ENCODE peak calls at places on chromosomes 6 and 20, in four cellular contexts. L is GM12878, O is K562, J is HepG2. T is an unnamed sample.

GRCh38 chr6:42988486-42989020 is 4.2 kb downstream of the PPP2R5D start:
- DNase-seq in L (no peak), O (no peak), J (no peak), T (no peak)

GRCh38 chr20:3935295-3935955 is 46.2 kb downstream of the PANK2 start:
- DNase-seq in L (no peak), O (no peak), J (no peak), T (no peak)

GRCh38 chr6:39026175-39026574 is 22.4 kb upstream of the GLP1R start:
- DNase-seq in L (no peak), O (no peak), J (no peak), T (no peak)

GRCh38 chr6:30450908-30451818 is 38.1 kb upstream of the HLA-E start:
- DNase-seq in L (peak; percentile 36), O (no peak), J (peak; percentile 39), T (no peak)

GRCh38 chr6:27280540-27281000 is 31.5 kb downstream of the POM121L2 start:
- DNase-seq in L (no peak), O (peak; percentile 60), J (peak; percentile 10), T (no peak)

GRCh38 chr20:635028-635427 is 18.0 kb downstream of the SRXN1 start:
- DNase-seq in L (no peak), O (no peak), J (no peak), T (no peak)

GRCh38 chr20:32870985-32871384 is 12.3 kb downstream of the EFCAB8 start:
- DNase-seq in L (no peak), O (no peak), J (no peak), T (no peak)

GRCh38 chr6:20978176-20978614 is 443.9 kb downstream of the CDKAL1 start:
- DNase-seq in L (peak; percentile 25), O (no peak), J (no peak), T (no peak)

GRCh38 chr20:19976595-19977372 is 40.4 kb upstream of the NAA20 start:
- DNase-seq in L (no peak), O (no peak), J (peak; percentile 90), T (peak; percentile 60)

GRCh38 chr20:2986466-2986865 is 57.0 kb upstream of the GNRH2 start:
- DNase-seq in L (no peak), O (no peak), J (no peak), T (no peak)

GRCh38 chr6:51618563-51618962 is 468.9 kb downstream of the PKHD1 start:
- DNase-seq in L (no peak), O (no peak), J (peak; percentile 30), T (no peak)

GRCh38 chr6:129598244-129599187 is 111.5 kb downstream of the ARHGAP18 start:
- DNase-seq in L (peak; percentile 76), O (peak; percentile 67), J (peak; percentile 67), T (peak; percentile 68)

GRCh38 chr6:3213334-3213695 is 14.1 kb downstream of the TUBB2B start:
- DNase-seq in L (no peak), O (no peak), J (no peak), T (no peak)

GRCh38 chr6:3367630-3368029 is 89.2 kb downstream of the SLC22A23 start:
- DNase-seq in L (no peak), O (no peak), J (no peak), T (no peak)

GRCh38 chr20:47326718-47327137 is 29.8 kb downstream of the ZMYND8 start:
- DNase-seq in L (no peak), O (no peak), J (no peak), T (no peak)

GRCh38 chr20:35463455-35464300 is 8.3 kb downstream of the CEP250 start:
- DNase-seq in L (no peak), O (peak; percentile 64), J (peak; percentile 84), T (peak; percentile 61)

GRCh38 chr6:107794771-107795170 is 29.3 kb downstream of the SCML4 start:
- DNase-seq in L (no peak), O (no peak), J (no peak), T (no peak)

GRCh38 chr6:136077834-136078576 is 172.1 kb downstream of the MTFR2 start:
- DNase-seq in L (no peak), O (no peak), J (no peak), T (no peak)

GRCh38 chr20:21513181-21513663 is 642 bp downstream of the NKX2-2 start:
- DNase-seq in L (no peak), O (no peak), J (no peak), T (peak; percentile 77)

GRCh38 chr6:169029861-169030260 is 223.8 kb downstream of the THBS2 start:
- DNase-seq in L (no peak), O (no peak), J (no peak), T (no peak)

GRCh38 chr6:144064402-144064830 is 31.0 kb downstream of the SF3B5 start:
- DNase-seq in L (no peak), O (peak; percentile 52), J (no peak), T (no peak)

GRCh38 chr20:11849976-11850670 is 67.6 kb upstream of the BTBD3 start:
- DNase-seq in L (no peak), O (no peak), J (no peak), T (no peak)
- TF ChIP-seq JUND in L (no peak), O (no peak), J (no peak), T (no peak)

GRCh38 chr20:6959900-6960312 is 192.4 kb downstream of the BMP2 start:
- DNase-seq in L (no peak), O (no peak), J (no peak), T (no peak)
- TF ChIP-seq JUND in L (no peak), O (no peak), J (no peak), T (no peak)

GRCh38 chr6:146423450-146423849 is 120.2 kb upstream of the RAB32 start:
- DNase-seq in L (no peak), O (no peak), J (no peak), T (no peak)
- TF ChIP-seq JUND in L (no peak), O (no peak), J (no peak), T (no peak)

GRCh38 chr6:89413006-89413400 is 930 bp upstream of the RRAGD start:
- DNase-seq in L (no peak), O (no peak), J (no peak), T (peak; percentile 23)
- TF ChIP-seq JUND in L (no peak), O (no peak), J (no peak), T (no peak)

GRCh38 chr20:48845000-48845399 is 17.2 kb upstream of the PREX1 start:
- DNase-seq in L (no peak), O (no peak), J (no peak), T (no peak)
- TF ChIP-seq JUND in L (no peak), O (no peak), J (no peak), T (no peak)

DNA sequence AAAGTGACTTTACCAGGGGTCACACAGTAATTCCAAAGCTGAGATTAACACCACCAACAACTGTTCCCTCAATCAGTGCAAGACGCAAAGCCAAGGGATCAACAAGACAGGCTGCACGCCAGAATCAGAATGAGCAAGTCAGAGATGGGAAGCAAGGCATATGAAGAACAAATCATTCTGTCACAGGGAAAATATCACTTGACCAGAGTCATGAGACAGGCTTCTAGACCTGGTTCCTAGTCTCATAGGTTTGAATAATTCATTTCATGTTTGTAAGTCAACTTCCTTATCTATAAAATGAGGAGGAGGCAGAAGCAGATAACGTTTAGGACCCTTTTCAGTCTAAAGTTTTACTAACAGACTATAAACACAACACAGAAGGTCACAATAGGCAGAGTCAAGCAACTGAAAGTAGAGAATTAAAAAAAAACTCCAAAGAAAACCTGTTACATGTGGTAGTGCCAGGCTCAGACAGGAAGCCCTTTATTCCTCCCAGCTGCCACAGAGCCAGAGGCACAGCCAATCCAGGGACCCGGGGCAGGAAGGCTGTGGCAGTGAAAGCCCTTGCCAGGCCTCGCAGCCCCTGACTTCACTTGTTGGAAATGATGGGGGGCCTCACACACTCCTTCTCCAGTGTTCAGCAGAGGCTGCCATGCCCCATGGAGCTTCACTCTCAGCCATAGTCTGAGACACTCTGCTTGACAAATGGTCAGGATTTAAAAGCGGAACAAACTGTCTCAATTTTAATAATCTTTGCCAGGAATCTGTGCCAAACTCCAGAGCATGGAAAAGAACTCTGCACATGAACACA is 29.2 kb upstream of the DST start:
- DNase-seq in L (no peak), O (no peak), J (no peak), T (no peak)
- TF ChIP-seq JUND in L (no peak), O (no peak), J (no peak), T (no peak)

GRCh38 chr20:62064788-62065668 is 653 bp downstream of the TAF4 start:
- DNase-seq in L (no peak), O (peak; percentile 41), J (no peak), T (no peak)

GRCh38 chr20:62066983-62067433 is 1.3 kb upstream of the TAF4 start:
- DNase-seq in L (peak; percentile 33), O (peak; percentile 57), J (peak; percentile 94), T (peak; percentile 51)

GRCh38 chr20:62067547-62068260 is 2.0 kb upstream of the TAF4 start:
- DNase-seq in L (no peak), O (no peak), J (no peak), T (no peak)

GRCh38 chr20:62065669-62066338 is at the start of gene TAF4:
- DNase-seq in L (no peak), O (peak; percentile 99), J (peak; percentile 59), T (peak; percentile 85)

GRCh38 chr20:62066339-62066982 is 780 bp upstream of the TAF4 start:
- DNase-seq in L (no peak), O (peak; percentile 70), J (peak; percentile 73), T (peak; percentile 76)
- TF ChIP-seq JUND in L (no peak), O (no peak), J (no peak), T (no peak)

DNA sequence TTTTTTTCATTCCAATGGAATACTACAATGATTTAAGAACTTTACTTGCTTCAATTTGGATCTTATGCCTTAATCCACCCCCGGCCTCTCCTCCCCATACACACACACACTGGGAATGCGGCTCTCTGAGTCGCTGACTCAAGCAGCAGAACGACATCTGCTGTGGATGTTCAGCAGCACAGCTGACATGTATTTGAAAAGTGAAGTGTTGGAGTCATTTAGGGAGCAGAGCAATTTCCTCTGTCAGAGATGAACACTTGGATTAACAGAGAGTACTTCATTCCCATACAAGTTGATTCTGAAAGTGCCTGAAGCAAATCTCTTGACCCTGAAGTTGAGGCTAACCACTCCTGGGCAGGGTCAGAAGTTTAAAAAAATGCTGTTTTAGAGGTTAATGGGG is 27.9 kb upstream of the LAMA4 start:
- DNase-seq in L (no peak), O (no peak), J (no peak), T (no peak)
- TF ChIP-seq JUND in L (no peak), O (no peak), J (no peak), T (no peak)